ENCODE peak calls at places on chromosomes 6 and 20, in six cellular contexts. L is fibroblast of lung; T is CD8-positive, alpha-beta T cell; E is tibial nerve; M is suprapubic skin; A is body of pancreas. X is an unnamed sample.

GRCh38 chr6:125789576-125790402 is 971 bp upstream of the NCOA7 start:
- DNase-seq in A (peak; percentile 52), L (peak; percentile 50), T (peak; percentile 10), M (peak; percentile 74), E (peak; percentile 55), X (peak; percentile 79)

GRCh38 chr20:49979030-49979832 is 3.5 kb upstream of the SNAI1 start:
- DNase-seq in T (peak; percentile 66), E (no peak), M (peak; percentile 77), A (peak; percentile 53), L (peak; percentile 48), X (no peak)

GRCh38 chr6:12572884-12573824 is 143.4 kb upstream of the PHACTR1 start:
- DNase-seq in M (no peak), E (no peak), T (no peak), A (no peak), L (peak; percentile 94), X (no peak)

GRCh38 chr6:130927305-130927704 is 100.1 kb downstream of the SMLR1 start:
- DNase-seq in E (no peak), L (peak; percentile 40), M (no peak), A (no peak), T (no peak), X (no peak)

GRCh38 chr20:17992224-17992637 is 23.4 kb downstream of the MGME1 start:
- DNase-seq in L (no peak), T (no peak), E (no peak), A (no peak), M (no peak), X (no peak)

GRCh38 chr20:50313223-50313820 is 122.7 kb downstream of the CEBPB start:
- DNase-seq in T (no peak), E (no peak), L (no peak), M (no peak), A (peak; percentile 31), X (no peak)

GRCh38 chr6:166526937-166527336 is 59.5 kb downstream of the RAMACL start:
- DNase-seq in A (no peak), T (no peak), E (no peak), L (no peak), M (no peak), X (no peak)

GRCh38 chr20:62331347-62331746 is 28.6 kb downstream of the ADRM1 start:
- DNase-seq in L (no peak), E (no peak), A (no peak), M (no peak), T (no peak), X (no peak)

GRCh38 chr20:50464026-50464724 is 46.0 kb upstream of the PTPN1 start:
- DNase-seq in A (peak; percentile 67), L (peak; percentile 30), T (peak; percentile 47), E (no peak), M (peak; percentile 75), X (no peak)

GRCh38 chr6:9397981-9398559 is 962.7 kb upstream of the SLC35B3 start:
- DNase-seq in M (no peak), A (peak; percentile 88), T (no peak), E (no peak), L (no peak), X (no peak)

GRCh38 chr20:62466071-62466760 is 9.6 kb downstream of the GATA5 start:
- DNase-seq in E (no peak), T (no peak), A (no peak), M (no peak), L (no peak), X (no peak)

GRCh38 chr20:38485041-38485440 is 12.4 kb downstream of the RALGAPB start:
- DNase-seq in T (no peak), M (no peak), E (no peak), A (no peak), L (no peak), X (no peak)

GRCh38 chr6:6503186-6503585 is 85.3 kb upstream of the LY86 start:
- DNase-seq in L (no peak), E (no peak), A (no peak), T (no peak), M (no peak), X (no peak)

GRCh38 chr20:61953789-61954125 is 111.9 kb downstream of the TAF4 start:
- DNase-seq in E (no peak), A (no peak), M (no peak), T (no peak), L (no peak), X (no peak)

GRCh38 chr6:18360188-18360587 is 27.0 kb upstream of the RNF144B start:
- DNase-seq in A (no peak), T (no peak), M (no peak), L (no peak), E (no peak), X (no peak)

GRCh38 chr6:81826785-81827184 is 74.3 kb upstream of the TENT5A start:
- DNase-seq in E (no peak), L (no peak), T (no peak), A (no peak), M (no peak), X (no peak)

GRCh38 chr6:169312658-169313346 is 59.2 kb upstream of the THBS2 start:
- DNase-seq in L (peak; percentile 20), A (no peak), E (peak; percentile 28), M (no peak), T (no peak), X (no peak)

GRCh38 chr6:17393335-17394191 is at the start of gene CAP2:
- DNase-seq in A (peak; percentile 75), L (peak; percentile 80), E (peak; percentile 15), M (peak; percentile 69), T (no peak), X (no peak)

GRCh38 chr6:70415660-70416059 is 2.4 kb downstream of the FAM135A start:
- DNase-seq in A (no peak), T (no peak), L (peak; percentile 8), M (no peak), E (no peak), X (no peak)

GRCh38 chr20:3842332-3842930 is 4.2 kb upstream of the MAVS start:
- DNase-seq in E (no peak), M (no peak), L (no peak), T (no peak), A (no peak), X (no peak)

GRCh38 chr6:121597654-121598053 is 162.2 kb downstream of the GJA1 start:
- DNase-seq in M (no peak), T (no peak), E (no peak), A (no peak), L (peak; percentile 72), X (no peak)

GRCh38 chr6:16450285-16450684 is 211.9 kb downstream of the GMPR start:
- DNase-seq in M (no peak), T (no peak), E (no peak), A (no peak), L (peak; percentile 95), X (no peak)

GRCh38 chr6:112443666-112444065 is 96.5 kb downstream of the RFPL4B start:
- DNase-seq in E (peak; percentile 65), T (no peak), L (peak; percentile 38), M (peak; percentile 65), A (peak; percentile 48), X (peak; percentile 63)

DNA sequence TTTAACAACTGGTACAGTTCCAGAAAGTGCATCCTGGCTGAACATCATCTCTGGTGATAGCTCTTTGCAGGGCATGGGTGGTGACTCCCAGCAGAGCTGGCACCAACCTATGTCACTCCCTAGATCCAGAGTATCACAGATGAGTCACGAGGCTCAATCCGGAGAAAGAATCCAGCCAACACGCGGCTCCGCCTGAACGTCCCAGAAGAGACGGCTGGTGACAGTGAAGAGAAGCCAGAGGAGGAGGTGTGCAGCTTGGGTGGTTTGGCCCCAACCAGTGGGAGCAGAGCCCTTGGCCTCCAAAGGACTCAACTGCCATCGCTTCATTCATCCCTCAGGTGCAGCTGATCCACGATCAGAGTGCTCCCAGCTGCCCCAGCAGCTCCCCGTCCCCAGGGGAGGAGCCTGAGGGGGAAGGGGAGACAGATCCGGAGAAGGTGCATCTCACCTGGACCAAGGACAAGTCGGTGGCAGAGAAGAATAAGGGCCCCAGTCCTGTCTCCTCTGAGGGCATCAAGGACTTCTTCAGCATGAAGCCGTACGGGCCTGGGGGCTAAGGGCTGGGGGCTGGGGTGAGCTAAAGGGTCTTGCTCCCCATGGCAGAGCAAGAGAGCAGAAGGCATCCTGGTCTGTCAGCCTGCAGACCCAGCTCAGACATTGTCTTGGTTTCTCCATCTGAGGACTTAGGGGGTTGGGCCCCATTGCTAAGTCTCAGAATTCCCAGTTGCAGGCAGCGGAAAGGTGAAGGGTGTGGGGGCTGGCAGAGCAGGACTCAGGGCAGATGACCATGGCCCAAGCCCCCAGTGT is 27.2 kb downstream of the SLC12A5 start:
- DNase-seq in E (no peak), L (no peak), T (no peak), A (no peak), M (no peak), X (no peak)
- H3K27ac ChIP-seq in E (no peak overlapping the region), L (no peak overlapping the region), T (no peak overlapping the region), A (no peak overlapping the region), M (no peak overlapping the region), X (no peak overlapping the region)

GRCh38 chr20:44730441-44730840 is 15.2 kb upstream of the KCNK15 start:
- DNase-seq in E (no peak), M (no peak), L (peak; percentile 89), A (no peak), T (no peak), X (no peak)
- H3K27ac ChIP-seq in E (no peak overlapping the region), M (no peak overlapping the region), L (peak overlapping the region; percentile 21), A (no peak overlapping the region), T (no peak overlapping the region), X (peak overlapping the region; percentile 93)

DNA sequence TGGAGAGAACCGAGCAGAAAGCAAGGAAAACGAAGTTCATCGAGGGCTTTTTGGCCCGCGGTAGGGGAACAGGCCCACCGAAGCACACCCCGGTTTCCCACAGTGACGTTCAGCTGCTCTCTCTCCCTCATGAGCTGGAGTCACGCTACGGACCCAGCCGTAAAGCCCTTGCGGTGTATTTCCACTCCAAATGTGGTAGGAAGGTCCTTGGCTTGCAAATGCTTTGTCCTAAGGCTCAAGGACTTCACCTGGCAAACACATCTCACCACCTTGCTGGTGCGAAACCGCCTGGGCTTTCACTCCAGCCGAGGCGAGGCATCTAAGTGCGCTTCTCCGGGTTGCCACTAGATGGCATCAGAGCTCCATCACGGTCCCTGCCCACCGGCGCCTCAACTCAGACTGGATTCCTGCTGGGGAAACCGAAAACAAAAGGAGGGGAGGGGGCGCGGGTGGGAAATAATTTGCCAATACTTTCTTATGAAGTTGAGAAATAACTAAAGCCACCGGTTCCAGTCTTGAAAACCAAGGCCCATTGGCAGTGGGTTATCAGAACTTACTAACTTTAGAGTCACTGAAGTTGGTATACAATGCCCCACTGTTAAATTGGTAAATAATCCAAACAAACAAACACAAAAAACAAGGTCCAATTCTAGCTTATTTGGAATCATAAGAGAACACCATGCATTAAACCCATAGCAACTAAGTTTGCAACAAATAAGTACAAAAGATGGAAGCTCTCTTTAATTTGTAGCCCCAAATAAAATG is 13.4 kb upstream of the FOXC1 start:
- DNase-seq in T (peak; percentile 55), M (no peak), A (peak; percentile 75), E (peak; percentile 57), L (no peak), X (no peak)
- H3K27ac ChIP-seq in T (no peak overlapping the region), M (no peak overlapping the region), A (no peak overlapping the region), E (no peak overlapping the region), L (no peak overlapping the region), X (no peak overlapping the region)

GRCh38 chr6:116370328-116370716 is 425 bp upstream of the DSE start:
- DNase-seq in T (no peak), A (no peak), M (no peak), L (no peak), E (no peak), X (no peak)

GRCh38 chr6:116373300-116373699 is 2.6 kb downstream of the DSE start:
- DNase-seq in A (no peak), L (no peak), M (no peak), E (no peak), T (no peak), X (no peak)

GRCh38 chr6:116370717-116371383 is at the start of gene DSE:
- DNase-seq in M (peak; percentile 90), E (peak; percentile 80), L (peak; percentile 88), T (peak; percentile 40), A (peak; percentile 62), X (peak; percentile 91)

GRCh38 chr6:116369540-116370327 is 1.0 kb upstream of the DSE start:
- DNase-seq in T (no peak), L (no peak), E (peak; percentile 18), M (no peak), A (no peak), X (no peak)

GRCh38 chr6:116371384-116372209 is 850 bp downstream of the DSE start:
- DNase-seq in T (no peak), A (peak; percentile 55), M (peak; percentile 93), L (peak; percentile 93), E (peak; percentile 76), X (peak; percentile 61)
- H3K27ac ChIP-seq in T (no peak overlapping the region), A (peak overlapping the region; percentile 11), M (peak overlapping the region; percentile 98), L (peak overlapping the region; percentile 92), E (peak overlapping the region; percentile 94), X (peak overlapping the region; percentile 96)

X was measured in ascending aorta.